ENCODE peak calls at places on chromosomes 5 and 9, in seven cellular contexts. X is GM12878, D is H1, U is SK-N-SH, K is K562, A is HCT116, I is HepG2. B is an unnamed sample.

GRCh38 chr9:91727316-91727861 is 222.6 kb downstream of the ROR2 start:
- DNase-seq in K (peak), A (peak), I (peak), U (peak), D (peak), X (no peak), B (peak)

GRCh38 chr5:142411656-142412425 is 87.0 kb upstream of the SPRY4 start:
- DNase-seq in I (peak), D (no peak), X (no peak), K (no peak), A (no peak), U (no peak), B (no peak)

GRCh38 chr9:126702501-126703329 is 89.0 kb downstream of the LMX1B start:
- DNase-seq in A (no peak), U (peak), D (no peak), I (no peak), X (no peak), K (peak), B (peak)

GRCh38 chr5:115542651-115543364 is 1.8 kb downstream of the FEM1C start:
- DNase-seq in D (no peak), X (no peak), K (no peak), A (no peak), U (no peak), I (no peak), B (no peak)

GRCh38 chr5:108360280-108360679 is 21.6 kb downstream of the FBXL17 start:
- DNase-seq in K (no peak), X (no peak), I (no peak), D (no peak), U (no peak), A (no peak), B (no peak)

GRCh38 chr5:169778622-169779596 is 141.8 kb downstream of the DOCK2 start:
- DNase-seq in U (no peak), I (no peak), X (peak), A (no peak), K (no peak), D (no peak), B (no peak)

GRCh38 chr5:87649455-87649854 is 236.7 kb upstream of the CCNH start:
- DNase-seq in K (no peak), U (no peak), D (no peak), I (no peak), A (no peak), X (no peak), B (no peak)

GRCh38 chr9:87793292-87793691 is 67.4 kb downstream of the CTSL start:
- DNase-seq in U (no peak), I (peak), A (no peak), K (peak), X (no peak), D (no peak), B (no peak)

GRCh38 chr9:18893051-18893450 is 140.0 kb downstream of the SAXO1 start:
- DNase-seq in I (no peak), U (no peak), K (no peak), X (no peak), D (no peak), A (no peak), B (no peak)

GRCh38 chr5:131974622-131974955 is 29.1 kb upstream of the MEIKIN start:
- DNase-seq in K (no peak), U (no peak), A (no peak), X (no peak), I (no peak), D (no peak), B (no peak)

GRCh38 chr9:18379073-18379811 is 94.7 kb upstream of the ADAMTSL1 start:
- DNase-seq in X (no peak), I (no peak), D (peak), U (no peak), K (no peak), A (no peak), B (no peak)

GRCh38 chr9:96125624-96126023 is 176.4 kb downstream of the HSD17B3 start:
- DNase-seq in A (no peak), D (no peak), I (no peak), K (no peak), U (no peak), X (no peak), B (no peak)

GRCh38 chr9:13295556-13295955 is 16.1 kb upstream of the MPDZ start:
- DNase-seq in D (no peak), X (no peak), A (no peak), I (no peak), U (no peak), K (no peak), B (no peak)

GRCh38 chr9:20784196-20784595 is 100.1 kb downstream of the FOCAD start:
- DNase-seq in I (no peak), U (no peak), A (no peak), K (no peak), D (no peak), X (no peak), B (no peak)

GRCh38 chr5:125349432-125349831 is 603.0 kb upstream of the ZNF608 start:
- DNase-seq in I (no peak), K (no peak), D (no peak), X (no peak), U (no peak), A (no peak), B (no peak)

GRCh38 chr5:149860801-149861322 is 83.7 kb downstream of the PDE6A start:
- DNase-seq in K (no peak), D (peak), U (no peak), A (no peak), I (no peak), X (peak), B (no peak)

GRCh38 chr5:170333161-170333909 is 35.8 kb upstream of the LCP2 start:
- DNase-seq in U (no peak), D (no peak), I (no peak), A (no peak), K (no peak), X (peak), B (no peak)

GRCh38 chr5:17218353-17219005 is 1.0 kb downstream of the BASP1 start:
- DNase-seq in I (no peak), X (no peak), A (no peak), D (no peak), U (peak), K (no peak), B (no peak)

GRCh38 chr5:81687292-81687691 is 63.6 kb downstream of the SSBP2 start:
- DNase-seq in X (no peak), U (no peak), K (no peak), A (no peak), D (no peak), I (no peak), B (no peak)

GRCh38 chr9:77751341-77752091 is 103.4 kb upstream of the GNA14 start:
- DNase-seq in K (peak), A (peak), U (peak), I (peak), X (no peak), D (no peak), B (no peak)

GRCh38 chr9:76456202-76456926 is 2.6 kb upstream of the GCNT1 start:
- DNase-seq in K (peak), A (no peak), U (no peak), X (no peak), D (no peak), I (peak), B (no peak)

GRCh38 chr9:135711411-135711810 is 9.4 kb downstream of the KCNT1 start:
- DNase-seq in K (no peak), I (no peak), U (no peak), D (no peak), A (no peak), X (no peak), B (no peak)

GRCh38 chr5:36152324-36153298 is 700 bp downstream of the SKP2 start:
- DNase-seq in I (no peak), D (no peak), X (no peak), U (peak), A (no peak), K (peak), B (no peak)

GRCh38 chr5:177382423-177383029 is 1.7 kb upstream of the SLC34A1 start:
- DNase-seq in D (no peak), U (peak), K (no peak), X (no peak), I (no peak), A (no peak), B (peak)

GRCh38 chr5:90934738-90935137 is 376.1 kb downstream of the ADGRV1 start:
- DNase-seq in X (no peak), U (no peak), I (no peak), A (no peak), K (no peak), D (no peak), B (no peak)

GRCh38 chr5:129481161-129481560 is 21.1 kb downstream of the ADAMTS19 start:
- DNase-seq in A (no peak), X (no peak), U (no peak), D (no peak), I (no peak), K (no peak), B (no peak)

GRCh38 chr9:137439158-137439714 is 1.9 kb downstream of the ENTPD8 start:
- DNase-seq in K (no peak), A (no peak), X (no peak), U (peak), I (no peak), D (no peak), B (no peak)

GRCh38 chr5:170338933-170339779 is 41.6 kb upstream of the LCP2 start:
- DNase-seq in U (no peak), X (no peak), D (no peak), A (peak), K (peak), I (no peak), B (no peak)

GRCh38 chr5:14830210-14831005 is 41.2 kb downstream of the ANKH start:
- DNase-seq in I (no peak), D (no peak), X (no peak), A (no peak), K (no peak), U (no peak), B (no peak)

GRCh38 chr5:58565033-58565432 is 17.8 kb upstream of the RAB3C start:
- DNase-seq in I (no peak), K (no peak), U (no peak), A (no peak), X (no peak), D (no peak), B (no peak)

GRCh38 chr9:87850405-87850804 is 32.3 kb upstream of the SPATA31E1 start:
- DNase-seq in K (no peak), A (no peak), D (no peak), U (no peak), X (no peak), I (no peak), B (no peak)

GRCh38 chr5:72374844-72375243 is 54.7 kb downstream of the PTCD2 start:
- DNase-seq in U (no peak), A (no peak), X (no peak), I (no peak), D (no peak), K (no peak), B (no peak)

GRCh38 chr5:142981886-142982820 is 212.0 kb downstream of the ARHGAP26 start:
- DNase-seq in I (peak), A (no peak), D (no peak), K (no peak), X (no peak), U (peak), B (peak)

GRCh38 chr9:71897573-71897972 is 13.4 kb downstream of the ABHD17B start:
- DNase-seq in U (no peak), D (no peak), A (no peak), I (no peak), K (no peak), X (no peak), B (no peak)

DNA sequence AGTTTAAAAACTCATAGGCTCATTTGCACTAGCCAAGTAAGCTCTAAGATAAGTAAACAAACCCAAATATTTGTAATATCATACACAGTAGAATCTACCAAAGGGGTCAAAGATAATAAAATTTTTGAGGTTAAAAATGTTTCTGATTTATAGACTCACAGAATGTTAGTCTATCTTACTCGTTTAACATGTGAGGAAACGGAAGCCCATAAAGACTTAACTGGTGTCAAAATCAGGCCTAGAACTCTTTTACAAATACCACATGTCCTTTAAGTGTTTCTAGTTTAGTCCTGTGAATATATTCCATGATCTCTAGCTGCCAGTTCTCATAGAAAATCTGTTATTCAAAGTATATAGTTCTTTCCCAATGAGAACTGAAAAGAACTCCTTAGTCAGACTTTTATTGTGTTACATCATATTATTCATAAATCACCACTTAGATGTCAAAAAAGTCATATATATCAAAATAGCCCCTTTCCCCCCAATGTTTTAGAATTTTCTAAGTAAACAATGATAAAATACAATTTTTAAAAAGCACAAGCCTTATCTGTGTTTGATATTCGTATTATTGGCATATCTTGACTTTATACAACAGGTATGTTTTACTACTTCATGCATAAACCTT is 13.9 kb downstream of the RAB14 start:
- DNase-seq in X (no peak), U (no peak), I (no peak), K (no peak), D (no peak), A (no peak), B (no peak)
- TF ChIP-seq JUND in X (no peak), U (no peak), I (no peak), K (no peak), D (no peak), A (no peak), B (no peak)

DNA sequence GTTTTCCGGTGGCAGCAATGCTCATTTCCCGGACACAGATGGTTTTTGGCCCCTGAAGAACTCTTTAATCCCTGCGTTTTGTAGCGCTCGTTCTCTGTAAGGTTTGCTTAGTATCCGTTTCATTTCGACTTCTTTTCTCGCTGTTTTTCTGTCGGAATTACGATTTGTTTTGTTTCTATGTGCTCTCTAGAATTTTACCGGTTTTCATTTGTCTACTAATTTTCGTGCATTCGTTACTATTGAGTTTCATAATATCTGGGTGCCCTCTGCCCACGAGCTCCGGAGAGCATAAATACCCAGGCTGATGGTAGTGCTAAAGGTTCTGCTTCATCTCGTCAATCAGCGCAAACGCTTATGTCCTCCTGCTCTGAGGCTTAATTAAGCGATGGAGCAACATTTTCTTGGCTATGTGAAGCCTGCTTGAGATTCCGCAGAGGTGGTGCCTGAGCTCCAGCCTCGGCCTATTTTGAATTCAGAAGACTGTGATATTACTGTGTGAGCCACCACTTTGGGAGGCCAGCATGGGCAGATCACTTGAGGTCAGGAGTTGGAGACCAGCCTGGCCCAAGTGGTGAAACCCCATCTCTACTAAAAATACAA is 44.9 kb downstream of the ANXA2R start:
- DNase-seq in K (no peak), D (no peak), I (no peak), A (no peak), X (no peak), U (no peak), B (no peak)
- TF ChIP-seq JUND in K (no peak), D (no peak), I (no peak), A (no peak), X (no peak), U (no peak), B (no peak)

GRCh38 chr5:181243521-181244307 is at the start of gene RACK1:
- DNase-seq in D (no peak), U (peak), A (peak), K (peak), X (peak), I (peak), B (peak)
- TF ChIP-seq JUND in D (no peak), U (no peak), A (no peak), K (peak), X (peak), I (peak), B (no peak)

DNA sequence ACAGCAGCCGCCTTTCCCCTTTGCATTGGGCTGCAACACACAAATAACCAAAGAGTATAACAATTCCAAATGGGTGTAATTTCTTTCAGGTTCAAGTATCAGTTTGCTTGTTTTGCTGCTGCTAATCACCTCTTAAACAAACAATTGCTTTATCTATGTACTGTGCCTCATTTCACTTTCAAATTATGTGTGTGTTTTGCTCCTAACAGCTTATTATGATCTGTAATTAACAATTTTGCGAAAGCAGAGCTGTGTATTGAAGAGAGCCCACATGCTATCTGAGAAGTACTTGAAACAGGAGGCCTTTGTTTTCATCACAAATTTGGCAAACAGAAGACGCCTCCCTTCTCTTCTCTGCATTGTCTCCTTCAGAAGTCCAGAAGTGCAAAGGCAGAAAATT is 312.0 kb downstream of the TLE1 start:
- DNase-seq in U (no peak), I (no peak), X (no peak), D (no peak), K (no peak), A (no peak), B (no peak)
- TF ChIP-seq JUND in U (no peak), I (no peak), X (no peak), D (no peak), K (no peak), A (no peak), B (no peak)

DNA sequence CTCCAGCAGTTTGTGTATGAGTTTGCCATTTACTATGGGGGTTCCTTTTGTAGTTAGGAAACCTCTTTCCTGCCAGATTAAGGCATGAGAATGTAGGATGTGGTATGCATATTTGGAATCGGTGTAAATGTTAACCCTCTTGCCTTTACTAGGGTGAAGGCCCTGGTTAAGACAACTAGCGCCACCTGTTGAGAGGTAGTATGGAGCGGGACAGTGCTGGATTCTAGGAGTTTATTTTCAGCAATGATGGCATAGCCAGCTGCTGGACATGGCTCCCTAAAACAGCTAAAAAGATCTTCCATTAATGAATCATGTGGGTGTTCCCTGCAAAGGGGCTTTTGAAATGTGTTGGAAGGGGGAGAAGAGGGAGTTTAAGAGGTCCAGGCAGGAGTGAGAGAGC is 30.7 kb upstream of the GPX3 start:
- DNase-seq in K (no peak), D (peak), X (no peak), U (no peak), I (no peak), A (no peak), B (no peak)
- TF ChIP-seq JUND in K (no peak), D (no peak), X (no peak), U (no peak), I (no peak), A (no peak), B (no peak)

GRCh38 chr9:90322296-90322695 is 320.3 kb downstream of the DIRAS2 start:
- DNase-seq in X (no peak), U (no peak), A (no peak), D (no peak), K (no peak), I (no peak), B (no peak)

GRCh38 chr9:90330215-90330614 is 312.4 kb downstream of the DIRAS2 start:
- DNase-seq in D (no peak), I (no peak), A (no peak), U (peak), X (no peak), K (no peak), B (no peak)

GRCh38 chr9:90331826-90332575 is 310.6 kb downstream of the DIRAS2 start:
- DNase-seq in D (no peak), X (no peak), U (no peak), A (no peak), I (no peak), K (no peak), B (no peak)

DNA sequence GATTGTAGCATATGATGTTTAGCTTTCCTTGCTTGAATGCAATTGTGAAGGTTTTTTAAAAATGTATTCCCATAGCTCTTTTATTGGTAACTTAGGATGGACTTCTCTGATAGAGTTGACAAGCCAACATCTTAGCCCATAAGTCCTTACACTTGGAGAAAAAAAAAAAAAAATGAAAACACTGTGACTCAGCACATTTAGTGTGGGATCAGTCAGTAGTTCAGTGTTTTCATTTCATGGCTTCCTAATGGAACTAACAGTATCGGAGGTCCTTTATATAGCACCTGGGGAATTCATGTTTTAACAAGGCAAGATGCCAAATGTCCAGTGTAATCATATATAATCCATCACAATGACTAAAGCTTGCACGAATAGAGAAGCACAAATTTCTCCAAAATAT is 316.4 kb downstream of the DIRAS2 start:
- DNase-seq in U (no peak), A (no peak), X (no peak), I (no peak), K (no peak), D (no peak), B (no peak)
- TF ChIP-seq JUND in U (no peak), A (no peak), X (no peak), I (no peak), K (no peak), D (no peak), B (no peak)

GRCh38 chr9:130445268-130445983 is 665 bp downstream of the ASS1 start:
- DNase-seq in X (no peak), I (peak), A (no peak), K (no peak), U (no peak), D (no peak), B (peak)
- TF ChIP-seq JUND in X (no peak), I (no peak), A (no peak), K (no peak), U (no peak), D (no peak), B (no peak)

GRCh38 chr5:4640793-4641192 is 499.3 kb upstream of the ADAMTS16 start:
- DNase-seq in I (no peak), D (peak), A (no peak), K (no peak), U (no peak), X (no peak), B (peak)
- TF ChIP-seq JUND in I (no peak), D (no peak), A (no peak), K (no peak), U (no peak), X (no peak), B (no peak)

B was measured in T47D.